ENCODE peak calls at places on chromosomes 12 and 14, in four cellular contexts. D, Q, M and L are unnamed samples.

GRCh38 chr14:92625213-92625612 is 111.6 kb downstream of the RIN3 start:
- DNase-seq in D (no peak), M (no peak), Q (peak; percentile 69), L (no peak)

GRCh38 chr12:45895961-45896360 is 94.4 kb downstream of the SCAF11 start:
- DNase-seq in Q (no peak), D (no peak), M (no peak), L (no peak)

GRCh38 chr12:124481772-124482566 is 85.4 kb downstream of the NCOR2 start:
- DNase-seq in M (no peak), D (no peak), Q (no peak), L (no peak)

GRCh38 chr12:56766535-56766934 is 3.4 kb downstream of the HSD17B6 start:
- DNase-seq in Q (no peak), D (no peak), M (no peak), L (peak; percentile 51)

GRCh38 chr12:75944097-75944904 is 87.3 kb downstream of the PHLDA1 start:
- DNase-seq in M (peak; percentile 86), D (peak; percentile 97), Q (peak; percentile 84), L (peak; percentile 82)

GRCh38 chr14:61103541-61104339 is 122.7 kb downstream of the SLC38A6 start:
- DNase-seq in D (peak; percentile 78), M (peak; percentile 94), Q (peak; percentile 76), L (peak; percentile 83)

GRCh38 chr12:132388379-132389015 is 59.1 kb upstream of the GALNT9 start:
- DNase-seq in D (no peak), M (no peak), Q (no peak), L (no peak)

GRCh38 chr12:7060353-7060954 is at the start of gene C1S:
- DNase-seq in Q (no peak), D (peak; percentile 93), M (peak; percentile 51), L (no peak)

GRCh38 chr12:90836689-90837088 is 118.3 kb downstream of the CCER1 start:
- DNase-seq in M (no peak), D (no peak), Q (no peak), L (no peak)

GRCh38 chr14:23861666-23862065 is 91.9 kb upstream of the DHRS4 start:
- DNase-seq in Q (no peak), M (peak; percentile 7), D (peak; percentile 46), L (no peak)
- TF ChIP-seq MAX in Q (no peak), M (no peak), D (no peak), L (no peak)

GRCh38 chr14:24072436-24072835 is 1.1 kb downstream of the CPNE6 start:
- DNase-seq in D (no peak), Q (no peak), M (no peak), L (no peak)
- H3K4me3 ChIP-seq in D (no peak overlapping the region), Q (no peak overlapping the region), M (no peak overlapping the region), L (no peak overlapping the region)

DNA sequence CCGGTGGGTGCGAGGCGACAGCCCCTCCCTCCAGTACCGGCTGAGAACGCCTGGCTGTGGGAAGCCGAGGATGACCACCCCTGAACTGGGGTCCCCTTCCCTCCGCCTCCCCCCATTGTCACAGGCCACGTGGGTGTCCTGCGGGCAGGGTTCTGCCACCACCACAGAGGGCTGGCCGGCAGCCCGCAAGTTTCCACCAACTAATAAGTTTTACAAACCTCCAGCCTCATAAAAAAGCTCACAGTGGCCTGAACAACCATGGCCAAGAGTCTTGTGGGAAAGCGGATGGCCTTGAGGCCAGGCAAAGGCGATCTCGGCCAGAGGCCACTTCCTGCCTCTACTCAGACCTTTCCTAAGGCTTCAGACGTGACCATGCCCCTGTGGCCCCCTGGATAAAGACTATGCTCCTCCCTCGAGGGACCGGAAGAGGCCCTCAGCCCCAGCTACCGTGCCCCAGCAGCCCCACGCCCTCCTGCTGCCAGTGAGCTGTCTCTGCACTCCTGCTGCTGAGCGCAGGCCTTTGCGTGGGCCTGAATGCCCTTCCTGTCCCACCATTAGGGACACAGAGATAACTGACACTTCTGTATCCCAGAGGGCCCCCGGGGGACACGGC is 46.1 kb upstream of the DLK1 start:
- DNase-seq in M (no peak), D (no peak), Q (no peak), L (peak; percentile 97)
- TF ChIP-seq POLR2A in M (no peak), D (no peak), Q (no peak), L (peak; percentile 60)

GRCh38 chr12:47156167-47156736 is 76.5 kb upstream of the AMIGO2 start:
- DNase-seq in Q (no peak), D (no peak), M (peak; percentile 58), L (peak; percentile 22)
- TF ChIP-seq MAX in Q (no peak), D (no peak), M (no peak), L (no peak)

GRCh38 chr12:107774349-107775029 is at the start of gene ASCL4:
- DNase-seq in M (no peak), Q (no peak), D (no peak), L (no peak)
- H3K4me3 ChIP-seq in M (no peak within 1 kb of the TSS), Q (no peak within 1 kb of the TSS), D (no peak within 1 kb of the TSS), L (no peak within 1 kb of the TSS)